ENCODE peak calls at places on chromosomes 13 and 19, in six cellular contexts. F is CD4-positive, alpha-beta T cell; O is mucosa of descending colon; Y is neural progenitor cell; V is esophagus squamous epithelium; Z is hepatocyte. G is an unnamed sample. For H3K9me3, the result is how much of the 10 kb centered on the place peaks cover.

GRCh38 chr19:16320987-16321386 is 3.6 kb upstream of the KLF2 start:
- DNase-seq in Z (no peak), F (no peak), V (no peak), Y (no peak), O (no peak), G (no peak)

GRCh38 chr13:101727118-101727517 is 274.6 kb downstream of the ITGBL1 start:
- DNase-seq in F (no peak), V (no peak), Y (no peak), O (no peak), Z (no peak), G (no peak)

GRCh38 chr13:48043789-48044503 is 6.4 kb downstream of the NUDT15 start:
- DNase-seq in V (no peak), O (no peak), F (no peak), Z (no peak), Y (no peak), G (no peak)

GRCh38 chr13:39916330-39916729 is 260.9 kb downstream of the COG6 start:
- DNase-seq in Y (no peak), F (no peak), O (no peak), V (no peak), Z (no peak), G (no peak)

GRCh38 chr19:17553256-17553655 is 2.2 kb upstream of the COLGALT1 start:
- DNase-seq in Y (peak), Z (no peak), F (no peak), O (no peak), V (no peak), G (no peak)

GRCh38 chr19:5691930-5692784 is 2.1 kb downstream of the RPL36 start:
- DNase-seq in F (no peak), Z (peak), Y (no peak), V (no peak), O (no peak), G (no peak)

GRCh38 chr19:47272448-47273312 is 2.0 kb upstream of the INAFM1 start:
- DNase-seq in F (no peak), Y (peak), V (no peak), O (no peak), Z (no peak), G (peak)

GRCh38 chr19:48754950-48755645 is at the start of gene FGF21:
- DNase-seq in Z (no peak), O (no peak), Y (no peak), F (no peak), V (no peak), G (peak)

GRCh38 chr19:48196933-48197665 is 26.6 kb downstream of the ZSWIM9 start:
- DNase-seq in V (no peak), F (no peak), Y (no peak), Z (no peak), O (no peak), G (no peak)

GRCh38 chr13:95356916-95357315 is 55.7 kb upstream of the ABCC4 start:
- DNase-seq in F (no peak), V (no peak), Y (no peak), Z (no peak), O (no peak), G (no peak)

GRCh38 chr13:95362666-95363065 is 61.4 kb upstream of the ABCC4 start:
- DNase-seq in O (no peak), Z (no peak), F (no peak), Y (no peak), V (no peak), G (no peak)

GRCh38 chr13:95357875-95358274 is 56.6 kb upstream of the ABCC4 start:
- DNase-seq in O (no peak), Y (peak), F (no peak), V (no peak), Z (no peak), G (no peak)

GRCh38 chr13:95360052-95360451 is 58.8 kb upstream of the ABCC4 start:
- DNase-seq in V (no peak), F (no peak), Y (no peak), O (no peak), Z (no peak), G (no peak)

GRCh38 chr13:95360464-95361097 is 59.3 kb upstream of the ABCC4 start:
- DNase-seq in V (no peak), Z (no peak), F (no peak), Y (no peak), O (no peak), G (no peak)
- H3K9me3 ChIP-seq in V (under half), Z (under half), F (under half), Y (under half), O (under half), G (under half)

GRCh38 chr13:44561352-44561751 is 14.8 kb downstream of the TSC22D1 start:
- DNase-seq in Y (no peak), O (no peak), V (no peak), F (no peak), Z (peak), G (no peak)

GRCh38 chr13:44566601-44567000 is 9.5 kb downstream of the TSC22D1 start:
- DNase-seq in F (no peak), Y (no peak), O (no peak), V (no peak), Z (no peak), G (no peak)

GRCh38 chr13:44565881-44566280 is 10.2 kb downstream of the TSC22D1 start:
- DNase-seq in F (no peak), O (no peak), V (no peak), Y (no peak), Z (no peak), G (no peak)
- TF ChIP-seq CTCF in F (no peak), O (no peak), V (no peak), Y (no peak), Z (no peak), G (no peak)

GRCh38 chr13:51057001-51057400 is 54.1 kb downstream of the C13orf42 start:
- DNase-seq in F (no peak), Y (no peak), Z (no peak), V (no peak), O (no peak), G (no peak)

GRCh38 chr13:51063909-51064308 is 47.2 kb downstream of the C13orf42 start:
- DNase-seq in F (no peak), Z (no peak), V (no peak), Y (no peak), O (no peak), G (no peak)

GRCh38 chr13:51057931-51058330 is 53.1 kb downstream of the C13orf42 start:
- DNase-seq in F (no peak), V (no peak), O (no peak), Z (no peak), Y (no peak), G (no peak)

DNA sequence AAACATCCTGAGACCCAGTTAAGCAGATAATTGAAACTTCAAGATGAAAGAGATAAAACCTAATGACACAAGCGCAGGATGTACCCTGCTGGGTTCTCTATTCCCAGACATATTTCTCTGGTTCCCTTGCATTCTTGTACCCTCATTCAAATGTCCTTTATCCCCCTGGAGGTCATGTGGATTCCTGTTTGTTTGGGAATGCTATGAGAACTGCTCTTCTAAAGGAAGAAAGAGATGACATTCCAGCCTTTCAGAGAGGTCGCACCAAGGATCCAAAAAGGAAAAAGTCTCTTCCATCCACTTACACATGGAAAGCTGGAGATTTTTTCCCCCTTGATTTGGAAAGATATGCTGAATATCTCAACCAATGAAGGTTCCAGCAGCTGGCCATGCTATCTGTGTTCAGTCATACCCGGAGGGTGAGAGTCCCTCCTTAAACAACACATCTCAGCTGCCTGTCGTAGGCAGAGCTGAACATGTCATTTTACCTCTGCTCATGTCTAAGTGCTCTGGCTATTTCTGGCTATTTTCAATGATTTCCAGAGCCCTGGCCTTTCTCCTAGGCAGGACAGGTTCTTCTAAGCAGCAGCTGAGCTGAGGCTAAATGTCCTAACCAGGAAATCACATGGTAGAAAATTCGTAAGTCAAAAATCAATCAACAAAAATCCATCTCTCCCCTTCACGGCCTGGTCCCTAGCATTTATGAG is 52.5 kb downstream of the C13orf42 start:
- DNase-seq in Y (peak), O (no peak), Z (no peak), V (no peak), F (no peak), G (no peak)
- H3K9me3 ChIP-seq in Y (under half), O (under half), Z (under half), V (under half), F (under half), G (under half)

GRCh38 chr13:23430664-23431063 is 2.8 kb downstream of the SACS start:
- DNase-seq in F (no peak), O (no peak), V (no peak), Y (no peak), Z (no peak), G (no peak)
- TF ChIP-seq CTCF in F (no peak), O (no peak), V (no peak), Y (no peak), Z (no peak), G (no peak)

DNA sequence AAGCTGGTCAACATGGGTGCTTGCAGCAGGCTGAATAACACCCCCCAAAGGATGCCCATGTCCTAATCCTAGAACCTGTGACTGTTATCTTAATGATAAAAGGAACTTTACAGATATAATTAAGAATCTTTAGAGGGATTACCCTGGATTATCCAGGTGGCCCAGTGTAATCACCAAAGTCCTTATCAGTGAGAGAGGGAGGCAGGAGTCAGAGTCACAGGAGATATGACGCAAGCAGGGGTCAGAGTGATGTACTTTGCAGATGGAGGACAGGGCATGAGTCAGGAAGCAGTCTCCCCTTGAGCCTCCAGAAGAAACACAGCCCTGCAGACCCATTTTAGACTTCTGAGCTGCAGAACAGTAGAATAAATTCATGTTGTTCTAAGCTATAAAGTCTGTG is 9.8 kb downstream of the ZNF606 start:
- DNase-seq in Z (no peak), O (no peak), Y (no peak), F (no peak), V (no peak), G (no peak)
- H3K9me3 ChIP-seq in Z (half or more), O (half or more), Y (under half), F (half or more), V (under half), G (under half)

GRCh38 chr19:12939908-12940533 is 1.6 kb downstream of the CALR start:
- DNase-seq in Y (no peak), F (no peak), V (no peak), O (no peak), Z (no peak), G (no peak)

GRCh38 chr19:12938054-12938535 is 314 bp upstream of the CALR start:
- DNase-seq in Z (peak), O (peak), V (peak), Y (peak), F (peak), G (peak)

GRCh38 chr19:12939292-12939606 is 840 bp downstream of the CALR start:
- DNase-seq in F (no peak), Y (peak), V (no peak), Z (no peak), O (no peak), G (peak)

GRCh38 chr19:12937243-12938053 is 961 bp upstream of the CALR start:
- DNase-seq in O (no peak), V (no peak), Y (peak), F (no peak), Z (peak), G (no peak)

DNA sequence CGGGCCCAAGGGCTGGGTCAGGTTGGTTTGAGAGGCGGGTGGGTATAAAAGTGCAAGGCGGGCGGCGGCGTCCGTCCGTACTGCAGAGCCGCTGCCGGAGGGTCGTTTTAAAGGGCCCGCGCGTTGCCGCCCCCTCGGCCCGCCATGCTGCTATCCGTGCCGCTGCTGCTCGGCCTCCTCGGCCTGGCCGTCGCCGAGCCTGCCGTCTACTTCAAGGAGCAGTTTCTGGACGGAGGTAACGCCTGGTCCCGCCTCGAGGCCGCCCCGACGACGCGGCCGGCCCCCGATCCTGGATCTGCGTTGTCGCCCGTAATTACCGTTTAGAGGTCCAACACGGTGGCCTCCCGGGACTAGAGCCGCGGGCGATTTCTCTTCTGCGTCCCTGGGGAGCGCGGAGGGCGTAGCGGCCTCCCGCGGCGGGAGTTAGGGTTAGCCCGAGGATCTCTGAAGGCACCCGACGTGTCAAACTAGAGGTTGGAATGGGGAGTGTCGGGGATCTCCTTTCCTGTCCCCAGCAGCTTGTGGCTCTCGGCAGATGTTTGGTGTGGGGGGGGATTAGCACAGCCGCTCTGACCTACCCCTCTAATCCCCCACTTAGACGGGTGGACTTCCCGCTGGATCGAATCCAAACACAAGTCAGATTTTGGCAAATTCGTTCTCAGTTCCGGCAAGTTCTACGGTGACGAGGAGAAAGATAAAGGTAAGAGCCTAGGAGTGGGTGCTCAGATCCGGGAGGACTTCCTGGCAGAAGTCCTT is at the start of gene CALR:
- DNase-seq in Z (peak), V (no peak), F (peak), Y (peak), O (no peak), G (no peak)
- TF ChIP-seq CTCF in Z (peak), V (no peak), F (no peak), Y (peak), O (no peak), G (no peak)